ENCODE peak calls at places on chromosomes 5 and 9, in four cellular contexts. F is RWPE1, Z is bronchial epithelial cell, G is glutamatergic neuron. N is an unnamed sample.

GRCh38 chr5:132190161-132190817 is 37.4 kb downstream of the P4HA2 start:
- DNase-seq in Z (peak; percentile 67), G (no peak), F (peak; percentile 84), N (peak; percentile 83)

GRCh38 chr9:70411930-70412677 is 2.4 kb downstream of the KLF9 start:
- DNase-seq in F (peak; percentile 95), G (no peak), Z (peak; percentile 79), N (peak; percentile 84)

GRCh38 chr5:132475939-132476852 is 14.4 kb downstream of the IRF1 start:
- DNase-seq in G (no peak), Z (no peak), F (no peak), N (peak; percentile 13)

GRCh38 chr5:178832618-178833201 is 27.0 kb upstream of the ZNF354B start:
- DNase-seq in G (no peak), F (no peak), Z (no peak), N (no peak)

GRCh38 chr9:71819115-71819739 is 50.9 kb upstream of the CEMIP2 start:
- DNase-seq in G (peak; percentile 47), F (peak; percentile 42), Z (peak; percentile 18), N (peak; percentile 45)

GRCh38 chr9:78032599-78033457 is 1.2 kb upstream of the GNAQ start:
- DNase-seq in F (no peak), Z (no peak), G (no peak), N (no peak)

GRCh38 chr5:142960309-142960696 is 190.1 kb downstream of the ARHGAP26 start:
- DNase-seq in F (peak; percentile 83), Z (peak; percentile 92), G (no peak), N (peak; percentile 72)

GRCh38 chr5:2353871-2354440 is 397.5 kb downstream of the IRX2 start:
- DNase-seq in G (no peak), F (no peak), Z (no peak), N (no peak)

GRCh38 chr5:174047472-174047871 is 2.0 kb downstream of the NSG2 start:
- DNase-seq in F (no peak), Z (no peak), G (no peak), N (no peak)

GRCh38 chr9:17824191-17824926 is 245.5 kb downstream of the SH3GL2 start:
- DNase-seq in Z (no peak), G (no peak), F (no peak), N (no peak)

GRCh38 chr5:108430931-108431608 is 49.2 kb upstream of the FBXL17 start:
- DNase-seq in Z (peak; percentile 31), F (no peak), G (no peak), N (no peak)

GRCh38 chr9:17116400-17116837 is 18.4 kb upstream of the CNTLN start:
- DNase-seq in G (no peak), F (peak; percentile 52), Z (peak; percentile 59), N (peak; percentile 59)

GRCh38 chr5:164394686-164395187 is 889.3 kb downstream of the MAT2B start:
- DNase-seq in Z (no peak), G (no peak), F (no peak), N (no peak)

N was measured in mesenchymal stem cell.